ENCODE peak calls at places on chromosomes 11 and 22, in four cellular contexts. One of them, this sample, is unnamed.

GRCh38 chr22:25563757-25564319 is 637 bp upstream of the GRK3 start:
- DNase-seq in HepG2: peak; percentile 61
- DNase-seq in WTC11: no peak
- DNase-seq in SK-N-SH: no peak
- DNase-seq in this sample: no peak

GRCh38 chr11:503179-503981 is 3.7 kb downstream of the RNH1 start:
- DNase-seq in HepG2: no peak
- DNase-seq in WTC11: no peak
- DNase-seq in SK-N-SH: no peak
- DNase-seq in this sample: peak; percentile 58

GRCh38 chr11:118217575-118217974 is 7.2 kb downstream of the JAML start:
- DNase-seq in HepG2: no peak
- DNase-seq in WTC11: no peak
- DNase-seq in SK-N-SH: no peak
- DNase-seq in this sample: no peak

GRCh38 chr11:112440518-112440917 is 179.9 kb upstream of the PLET1 start:
- DNase-seq in HepG2: no peak
- DNase-seq in WTC11: peak; percentile 62
- DNase-seq in SK-N-SH: no peak
- DNase-seq in this sample: no peak

GRCh38 chr11:47285969-47286770 is 16.2 kb downstream of the MADD start:
- DNase-seq in HepG2: no peak
- DNase-seq in WTC11: no peak
- DNase-seq in SK-N-SH: no peak
- DNase-seq in this sample: no peak

GRCh38 chr11:129280027-129280811 is 88.1 kb upstream of the ARHGAP32 start:
- DNase-seq in HepG2: peak; percentile 58
- DNase-seq in WTC11: no peak
- DNase-seq in SK-N-SH: peak; percentile 34
- DNase-seq in this sample: no peak

GRCh38 chr11:74226907-74227306 is 55.8 kb downstream of the PPME1 start:
- DNase-seq in HepG2: no peak
- DNase-seq in WTC11: no peak
- DNase-seq in SK-N-SH: no peak
- DNase-seq in this sample: no peak

GRCh38 chr11:60774726-60775125 is 10.4 kb upstream of the MS4A10 start:
- DNase-seq in HepG2: no peak
- DNase-seq in WTC11: no peak
- DNase-seq in SK-N-SH: no peak
- DNase-seq in this sample: no peak

GRCh38 chr11:75814686-75815344 is at the start of gene UVRAG:
- DNase-seq in HepG2: peak; percentile 99
- DNase-seq in WTC11: peak; percentile 98
- DNase-seq in SK-N-SH: peak; percentile 97
- DNase-seq in this sample: peak; percentile 100

GRCh38 chr22:37746366-37747089 is 49.7 kb downstream of the TRIOBP start:
- DNase-seq in HepG2: no peak
- DNase-seq in WTC11: peak; percentile 45
- DNase-seq in SK-N-SH: peak; percentile 55
- DNase-seq in this sample: peak; percentile 64

GRCh38 chr11:127273593-127274327 is 273.2 kb upstream of the KIRREL3 start:
- DNase-seq in HepG2: no peak
- DNase-seq in WTC11: no peak
- DNase-seq in SK-N-SH: no peak
- DNase-seq in this sample: no peak

GRCh38 chr22:29879738-29880137 is 3.2 kb upstream of the MTMR3 start:
- DNase-seq in HepG2: no peak
- DNase-seq in WTC11: no peak
- DNase-seq in SK-N-SH: peak; percentile 20
- DNase-seq in this sample: no peak

GRCh38 chr22:41702763-41703162 is 3.5 kb downstream of the MEI1 start:
- DNase-seq in HepG2: no peak
- DNase-seq in WTC11: no peak
- DNase-seq in SK-N-SH: no peak
- DNase-seq in this sample: no peak

GRCh38 chr22:25447067-25447688 is 117.3 kb upstream of the GRK3 start:
- DNase-seq in HepG2: peak; percentile 72
- DNase-seq in WTC11: no peak
- DNase-seq in SK-N-SH: no peak
- DNase-seq in this sample: peak; percentile 7

GRCh38 chr11:130771708-130772107 is 144.6 kb downstream of the SNX19 start:
- DNase-seq in HepG2: no peak
- DNase-seq in WTC11: no peak
- DNase-seq in SK-N-SH: no peak
- DNase-seq in this sample: no peak

GRCh38 chr11:131481317-131481716 is 110.9 kb downstream of the NTM start:
- DNase-seq in HepG2: no peak
- DNase-seq in WTC11: no peak
- DNase-seq in SK-N-SH: no peak
- DNase-seq in this sample: no peak

GRCh38 chr11:76209956-76210885 is 3.9 kb upstream of the WNT11 start:
- DNase-seq in HepG2: no peak
- DNase-seq in WTC11: no peak
- DNase-seq in SK-N-SH: peak; percentile 82
- DNase-seq in this sample: no peak

DNA sequence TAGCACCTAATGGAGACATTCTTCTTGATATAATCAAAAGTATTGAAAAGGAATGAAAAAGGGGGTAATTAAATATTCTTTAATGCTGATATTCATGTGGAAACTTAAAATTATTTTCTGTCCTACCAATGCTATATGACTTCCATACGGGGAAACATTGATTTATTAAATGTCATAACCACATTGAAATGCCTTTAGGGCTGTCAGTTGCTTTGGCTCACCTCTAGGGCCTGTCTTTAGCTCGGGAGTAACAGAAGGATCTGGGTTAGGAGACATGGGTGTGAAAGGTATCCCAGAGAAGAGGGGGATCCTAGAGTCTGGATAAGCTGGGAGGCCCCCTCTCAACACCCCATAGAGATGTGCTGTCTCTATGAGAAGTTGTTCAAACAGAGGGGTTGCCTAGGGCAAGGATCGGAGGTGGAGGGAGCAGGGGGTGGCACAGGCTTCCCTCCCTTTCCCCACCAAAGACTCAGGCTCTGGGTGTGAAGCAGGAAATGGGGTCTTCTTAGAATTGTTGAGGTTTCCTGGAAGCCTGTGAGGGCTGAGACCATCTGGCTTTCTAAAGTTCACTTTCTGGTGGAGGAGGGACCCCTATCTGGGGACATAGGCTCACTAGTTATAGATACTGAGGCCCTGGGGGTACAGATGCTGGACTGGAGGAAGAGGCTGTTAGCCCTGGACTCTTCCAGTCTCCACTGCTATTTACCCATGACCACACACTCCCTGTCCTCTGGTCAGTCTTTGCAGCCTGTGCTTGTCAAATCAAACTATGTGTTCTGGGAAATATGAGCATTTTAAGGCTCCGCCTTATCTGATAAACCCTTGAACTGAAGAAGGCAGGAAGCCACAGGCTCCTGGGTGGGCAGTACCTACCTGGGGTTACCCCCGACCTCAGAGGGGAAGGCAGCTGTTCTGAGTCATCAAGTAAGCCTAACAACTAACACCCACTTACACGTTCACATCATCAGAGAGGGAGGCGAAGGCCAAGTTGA is 55.8 kb upstream of the RRAS2 start:
- DNase-seq in HepG2: no peak
- DNase-seq in WTC11: no peak
- DNase-seq in SK-N-SH: no peak
- DNase-seq in this sample: peak; percentile 52
- TF ChIP-seq FOXJ3 in HepG2: no peak
- TF ChIP-seq FOXJ3 in WTC11: no peak
- TF ChIP-seq FOXJ3 in SK-N-SH: no peak
- TF ChIP-seq FOXJ3 in this sample: no peak

GRCh38 chr11:1573847-1574255 is 1.8 kb upstream of the DUSP8 start:
- DNase-seq in HepG2: no peak
- DNase-seq in WTC11: no peak
- DNase-seq in SK-N-SH: peak; percentile 62
- DNase-seq in this sample: no peak
- TF ChIP-seq FOXJ3 in HepG2: no peak
- TF ChIP-seq FOXJ3 in WTC11: no peak
- TF ChIP-seq FOXJ3 in SK-N-SH: no peak
- TF ChIP-seq FOXJ3 in this sample: no peak

GRCh38 chr11:124846058-124846719 is 19.0 kb upstream of the ROBO3 start:
- DNase-seq in HepG2: no peak
- DNase-seq in WTC11: no peak
- DNase-seq in SK-N-SH: no peak
- DNase-seq in this sample: no peak
- TF ChIP-seq FOXJ3 in HepG2: no peak
- TF ChIP-seq FOXJ3 in WTC11: no peak
- TF ChIP-seq FOXJ3 in SK-N-SH: no peak
- TF ChIP-seq FOXJ3 in this sample: no peak

GRCh38 chr11:45621541-45621940 is 43.9 kb downstream of the CHST1 start:
- DNase-seq in HepG2: no peak
- DNase-seq in WTC11: no peak
- DNase-seq in SK-N-SH: no peak
- DNase-seq in this sample: no peak
- TF ChIP-seq FOXJ3 in HepG2: no peak
- TF ChIP-seq FOXJ3 in WTC11: no peak
- TF ChIP-seq FOXJ3 in SK-N-SH: no peak
- TF ChIP-seq FOXJ3 in this sample: no peak

DNA sequence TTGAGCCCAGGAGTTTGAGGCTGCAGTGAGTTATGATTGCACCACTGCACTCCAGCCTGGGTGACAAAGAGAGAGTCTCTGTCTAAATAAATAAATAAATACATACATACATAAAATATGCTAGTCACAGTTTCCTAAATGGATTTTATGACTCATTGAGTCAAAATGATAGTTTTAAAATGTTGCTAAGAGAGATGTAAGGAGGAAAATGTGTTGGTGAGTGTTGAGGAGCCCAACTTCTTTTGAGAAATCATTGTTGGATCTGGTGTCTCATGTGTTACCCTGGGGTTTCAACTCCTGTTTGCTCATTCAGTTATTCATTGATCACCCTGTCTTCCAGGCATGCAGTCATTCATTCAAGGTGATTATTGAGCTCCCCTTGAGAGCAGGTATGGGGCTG is 21.1 kb downstream of the PARVB start:
- DNase-seq in HepG2: no peak
- DNase-seq in WTC11: no peak
- DNase-seq in SK-N-SH: no peak
- DNase-seq in this sample: no peak
- TF ChIP-seq FOXJ3 in HepG2: no peak
- TF ChIP-seq FOXJ3 in WTC11: no peak
- TF ChIP-seq FOXJ3 in SK-N-SH: no peak
- TF ChIP-seq FOXJ3 in this sample: no peak

This sample was measured in K562.